ENCODE peak calls at places on chromosomes 12 and 14, in four cellular contexts. W is A549, S is HepG2, C is left ventricle myocardium inferior. Q is an unnamed sample.

GRCh38 chr12:84636801-84637285 is 275.8 kb downstream of the SLC6A15 start:
- DNase-seq in C (no peak), S (no peak), W (no peak), Q (no peak)

GRCh38 chr12:124530637-124531263 is 36.7 kb downstream of the NCOR2 start:
- DNase-seq in S (no peak), W (no peak), C (no peak), Q (no peak)

GRCh38 chr14:83478741-83479140 is 1945.1 kb upstream of the SEL1L start:
- DNase-seq in S (no peak), W (no peak), C (no peak), Q (no peak)

GRCh38 chr12:106416273-106416672 is 58.7 kb downstream of the POLR3B start:
- DNase-seq in C (no peak), S (no peak), W (no peak), Q (no peak)

GRCh38 chr14:20613094-20614037 is 22.2 kb upstream of the RNASE12 start:
- DNase-seq in S (peak), C (peak), W (peak), Q (peak)

GRCh38 chr12:100566887-100567637 is 6.4 kb upstream of the GAS2L3 start:
- DNase-seq in C (no peak), S (no peak), W (no peak), Q (no peak)

GRCh38 chr12:106049105-106049504 is 89.6 kb downstream of the NUAK1 start:
- DNase-seq in W (no peak), C (no peak), S (no peak), Q (no peak)

GRCh38 chr12:88360349-88360748 is 218.2 kb downstream of the TMTC3 start:
- DNase-seq in S (no peak), W (no peak), C (no peak), Q (no peak)

GRCh38 chr14:30252800-30253425 is 306.0 kb upstream of the G2E3 start:
- DNase-seq in W (no peak), S (no peak), C (no peak), Q (no peak)

GRCh38 chr12:64893961-64894360 is 69.5 kb downstream of the TBC1D30 start:
- DNase-seq in C (no peak), S (no peak), W (no peak), Q (no peak)

GRCh38 chr14:86296173-86296572 is 766.2 kb downstream of the FLRT2 start:
- DNase-seq in S (no peak), C (no peak), W (no peak), Q (no peak)

GRCh38 chr12:127118251-127118650 is 1148.7 kb upstream of the TMEM132C start:
- DNase-seq in C (no peak), W (no peak), S (no peak), Q (no peak)

GRCh38 chr14:24298892-24299254 is 707 bp downstream of the DHRS1 start:
- DNase-seq in C (no peak), W (peak), S (peak), Q (no peak)

GRCh38 chr14:28467611-28468010 is 299.0 kb upstream of the FOXG1 start:
- DNase-seq in S (no peak), W (no peak), C (no peak), Q (no peak)

GRCh38 chr14:31439554-31439953 is 17.8 kb downstream of the DTD2 start:
- DNase-seq in C (no peak), S (no peak), W (no peak), Q (no peak)

GRCh38 chr14:31441273-31442110 is 15.8 kb downstream of the DTD2 start:
- DNase-seq in S (no peak), W (no peak), C (no peak), Q (no peak)

GRCh38 chr14:31442284-31442683 is 15.0 kb downstream of the DTD2 start:
- DNase-seq in W (no peak), C (no peak), S (no peak), Q (no peak)

GRCh38 chr14:31435276-31435675 is 14.9 kb upstream of the HEATR5A start:
- DNase-seq in W (no peak), S (no peak), C (no peak), Q (no peak)

DNA sequence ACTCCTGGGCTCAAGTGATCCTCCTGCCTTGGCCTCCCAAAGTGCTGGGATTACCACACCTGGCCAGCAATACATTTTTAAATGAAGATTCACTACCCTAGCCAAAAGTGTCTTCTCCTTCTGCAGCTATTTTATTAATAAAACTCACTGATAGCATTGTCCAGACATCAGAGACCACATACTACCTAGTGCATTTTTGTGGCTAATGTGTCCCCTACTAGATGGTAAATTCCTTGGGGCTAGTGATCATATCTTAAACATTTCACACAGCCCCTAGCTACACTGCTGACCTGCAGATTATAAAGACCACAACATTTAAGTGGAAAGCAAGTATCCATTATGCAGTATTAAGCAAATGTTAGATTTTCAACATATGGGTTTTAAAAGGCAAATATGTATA is 17.0 kb downstream of the DTD2 start:
- DNase-seq in C (no peak), S (no peak), W (no peak), Q (no peak)
- H3K27ac ChIP-seq in C (no peak), S (no peak), W (peak), Q (no peak)

DNA sequence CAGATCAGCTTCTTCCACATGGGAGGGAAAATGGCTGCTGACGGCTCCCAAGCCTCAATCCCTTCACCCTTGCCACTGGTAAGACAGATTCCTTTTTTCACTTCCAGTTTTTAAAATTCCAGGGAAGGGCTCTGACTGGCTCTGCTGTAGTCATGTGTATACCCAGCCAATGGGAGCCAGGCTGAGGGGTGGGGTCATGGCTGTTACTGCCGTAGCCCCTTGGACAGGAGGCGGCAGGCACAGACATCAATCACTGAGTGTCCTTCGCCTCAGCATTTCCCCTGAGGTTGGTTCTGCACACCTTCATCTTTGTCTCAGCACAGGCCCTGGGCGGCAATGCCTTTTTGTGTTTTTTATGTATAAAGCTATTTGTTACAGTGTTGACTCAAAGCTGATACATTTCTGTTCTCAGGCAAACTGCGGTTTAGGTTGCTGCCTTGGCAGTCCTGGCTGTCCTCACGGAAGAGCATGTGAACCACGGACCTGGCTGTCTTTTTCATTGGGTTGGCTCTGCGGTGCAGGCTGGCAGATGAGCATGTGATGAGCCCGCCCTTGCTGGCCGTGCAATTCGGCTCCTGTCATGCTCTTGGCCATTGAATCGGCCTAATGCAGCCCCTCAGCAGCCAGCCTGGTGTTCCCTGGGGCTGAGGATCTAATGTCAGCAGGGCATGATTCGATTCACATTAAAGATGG is 74.3 kb downstream of the PPM1A start:
- DNase-seq in S (no peak), W (no peak), C (no peak), Q (no peak)
- H3K4me3 ChIP-seq in S (no peak), W (no peak), C (no peak), Q (no peak)

GRCh38 chr14:51845811-51846210 is 14.6 kb upstream of the GNG2 start:
- DNase-seq in C (no peak), S (no peak), W (no peak), Q (no peak)

GRCh38 chr14:51849095-51849494 is 11.3 kb upstream of the GNG2 start:
- DNase-seq in S (no peak), W (no peak), C (no peak), Q (no peak)

GRCh38 chr14:51847489-51847796 is 13.0 kb upstream of the GNG2 start:
- DNase-seq in C (no peak), S (no peak), W (no peak), Q (no peak)

GRCh38 chr14:51848120-51848519 is 12.3 kb upstream of the GNG2 start:
- DNase-seq in C (no peak), S (no peak), W (no peak), Q (no peak)

GRCh38 chr14:51846631-51847488 is 13.6 kb upstream of the GNG2 start:
- DNase-seq in W (no peak), S (no peak), C (peak), Q (peak)
- H3K27ac ChIP-seq in W (no peak), S (no peak), C (peak), Q (peak)

GRCh38 chr12:14959916-14960315 is 1.5 kb downstream of the ARHGDIB start:
- DNase-seq in S (no peak), C (no peak), W (no peak), Q (no peak)
- H3K4me3 ChIP-seq in S (no peak), C (peak), W (no peak), Q (peak)

GRCh38 chr12:68804654-68805591 is 3.1 kb upstream of the MDM2 start:
- DNase-seq in S (peak), W (no peak), C (no peak), Q (no peak)
- H3K27ac ChIP-seq in S (peak), W (no peak), C (no peak), Q (no peak)

DNA sequence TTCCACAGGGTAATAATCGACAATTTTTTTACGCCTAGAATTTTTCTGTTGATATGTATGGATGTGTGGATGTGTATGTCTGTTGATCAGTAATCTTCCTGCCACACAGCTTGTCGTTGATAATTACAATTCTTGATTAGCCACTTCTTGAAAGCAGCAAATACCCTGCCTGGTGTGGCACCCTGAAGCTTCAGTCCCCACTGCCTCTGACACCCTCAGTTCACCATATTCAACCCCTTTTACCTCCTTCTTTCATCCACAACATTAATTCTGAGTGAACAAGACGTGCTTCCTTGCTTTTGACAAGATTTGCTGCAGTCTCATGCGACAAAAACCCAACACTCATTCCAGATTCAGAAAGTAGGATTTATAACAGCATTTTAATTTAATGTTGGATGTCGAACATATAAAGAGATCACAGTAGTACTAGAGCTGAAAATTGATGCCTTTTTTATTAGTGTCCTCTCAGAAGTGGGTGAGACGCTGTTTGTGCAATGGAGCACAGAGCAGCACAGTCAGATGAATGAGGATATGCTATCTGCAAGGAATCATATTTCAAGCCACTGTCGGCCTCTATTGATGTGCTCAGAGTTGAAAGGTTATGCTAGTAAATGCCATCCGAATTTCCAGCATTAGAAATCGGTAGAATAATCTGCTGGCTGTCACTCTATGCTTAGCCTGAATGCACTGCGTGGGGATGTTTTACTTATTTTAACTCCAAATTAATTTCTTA is 383.7 kb downstream of the EGLN3 start:
- DNase-seq in C (no peak), W (no peak), S (peak), Q (no peak)
- H3K4me3 ChIP-seq in C (no peak), W (no peak), S (no peak), Q (no peak)

GRCh38 chr12:10073266-10073665 is 25.5 kb downstream of the CLEC1A start:
- DNase-seq in C (no peak), W (no peak), S (no peak), Q (no peak)
- H3K27ac ChIP-seq in C (no peak), W (no peak), S (no peak), Q (no peak)

GRCh38 chr12:112134731-112135130 is 9.4 kb downstream of the TRAFD1 start:
- DNase-seq in W (no peak), C (no peak), S (no peak), Q (no peak)

GRCh38 chr12:112146123-112146522 is 20.8 kb downstream of the TRAFD1 start:
- DNase-seq in C (no peak), W (no peak), S (no peak), Q (no peak)

GRCh38 chr12:112140728-112141127 is 15.4 kb downstream of the TRAFD1 start:
- DNase-seq in S (no peak), C (no peak), W (no peak), Q (no peak)
- H3K4me3 ChIP-seq in S (no peak), C (no peak), W (no peak), Q (no peak)

GRCh38 chr12:10094648-10095047 is 4.1 kb downstream of the CLEC1A start:
- DNase-seq in C (no peak), S (no peak), W (no peak), Q (no peak)

GRCh38 chr12:10098762-10099161 is at the start of gene CLEC1A:
- DNase-seq in W (no peak), S (no peak), C (peak), Q (no peak)

GRCh38 chr12:10101042-10101579 is 2.3 kb upstream of the CLEC1A start:
- DNase-seq in C (no peak), S (no peak), W (no peak), Q (no peak)

GRCh38 chr12:10095971-10096370 is 2.8 kb downstream of the CLEC1A start:
- DNase-seq in C (no peak), W (no peak), S (no peak), Q (no peak)

DNA sequence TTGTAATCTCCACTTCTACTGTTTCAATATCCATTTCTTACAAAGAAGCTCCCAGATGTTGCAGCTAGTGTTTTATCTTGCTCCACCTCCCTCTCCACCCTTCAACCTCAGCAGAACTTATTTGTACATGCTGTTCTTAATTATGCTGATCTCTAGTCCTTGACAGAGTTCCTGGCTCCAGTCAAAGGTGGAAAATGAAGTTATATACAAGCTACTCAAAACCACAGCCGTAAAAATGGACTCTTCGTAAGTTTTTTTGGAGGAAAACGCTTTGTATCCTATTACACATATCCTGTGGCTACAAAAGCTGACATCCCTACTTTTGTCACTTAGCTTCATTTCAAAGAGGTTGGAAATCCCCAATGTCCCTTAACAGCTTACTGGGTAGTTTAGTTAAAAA is 1.3 kb downstream of the CLEC1A start:
- DNase-seq in C (no peak), W (no peak), S (no peak), Q (no peak)
- H3K27ac ChIP-seq in C (peak), W (no peak), S (no peak), Q (no peak)

Q was measured in CD4-positive, CD25-positive, alpha-beta regulatory T cell.